ENCODE peak calls at places on chromosomes 5 and 9, in six cellular contexts. Y is GM23248, M is PC-3, K is neural progenitor cell, W is SK-N-SH, Q is HCT116. Z is an unnamed sample.

GRCh38 chr9:12716823-12717222 is 23.6 kb downstream of the TYRP1 start:
- DNase-seq in Y (peak), M (peak), K (no peak), W (no peak), Q (no peak), Z (peak)

GRCh38 chr9:109918359-109919163 is 138.6 kb downstream of the PALM2AKAP2 start:
- DNase-seq in Y (no peak), M (no peak), K (no peak), W (no peak), Q (no peak), Z (peak)

GRCh38 chr9:35464056-35465025 is 25.6 kb upstream of the RUSC2 start:
- DNase-seq in Y (peak), M (no peak), K (no peak), W (no peak), Q (no peak), Z (no peak)

GRCh38 chr5:179160584-179160983 is 100.4 kb downstream of the ZNF354C start:
- DNase-seq in Y (peak), M (peak), K (no peak), W (no peak), Q (no peak), Z (no peak)

GRCh38 chr5:173734716-173735115 is 118.3 kb upstream of the BOD1 start:
- DNase-seq in Y (no peak), M (no peak), K (no peak), W (no peak), Q (no peak), Z (no peak)

GRCh38 chr5:126016256-126016655 is 407.0 kb upstream of the GRAMD2B start:
- DNase-seq in Y (peak), M (no peak), K (no peak), W (peak), Q (no peak), Z (no peak)

GRCh38 chr9:129145841-129146292 is 32.2 kb downstream of the IER5L start:
- DNase-seq in Y (peak), M (no peak), K (peak), W (no peak), Q (no peak), Z (no peak)

GRCh38 chr9:130039504-130040147 is 3.4 kb downstream of the FNBP1 start:
- DNase-seq in Y (no peak), M (peak), K (peak), W (peak), Q (no peak), Z (peak)

GRCh38 chr5:170781946-170782345 is 1.6 kb upstream of the GABRP start:
- DNase-seq in Y (no peak), M (no peak), K (no peak), W (no peak), Q (no peak), Z (no peak)

GRCh38 chr5:181008136-181008535 is 19.5 kb downstream of the BTNL3 start:
- DNase-seq in Y (no peak), M (no peak), K (peak), W (no peak), Q (no peak), Z (no peak)

GRCh38 chr5:54862036-54862435 is 123.4 kb downstream of the ESM1 start:
- DNase-seq in Y (no peak), M (no peak), K (no peak), W (no peak), Q (no peak), Z (no peak)

GRCh38 chr9:86876797-86877196 is 70.5 kb downstream of the GAS1 start:
- DNase-seq in Y (no peak), M (no peak), K (peak), W (no peak), Q (no peak), Z (no peak)

GRCh38 chr9:123642291-123643278 is 286.6 kb downstream of the CRB2 start:
- DNase-seq in Y (no peak), M (no peak), K (no peak), W (peak), Q (no peak), Z (no peak)

GRCh38 chr5:14929293-14930065 is 57.9 kb upstream of the ANKH start:
- DNase-seq in Y (no peak), M (no peak), K (no peak), W (no peak), Q (no peak), Z (no peak)

GRCh38 chr5:176714067-176714466 is 66.8 kb downstream of the TSPAN17 start:
- DNase-seq in Y (peak), M (peak), K (no peak), W (no peak), Q (no peak), Z (no peak)

GRCh38 chr5:149611327-149611726 is 30.0 kb downstream of the ARHGEF37 start:
- DNase-seq in Y (peak), M (no peak), K (no peak), W (no peak), Q (no peak), Z (no peak)

GRCh38 chr9:131042666-131043065 is 33.7 kb downstream of the LAMC3 start:
- DNase-seq in Y (no peak), M (no peak), K (no peak), W (no peak), Q (no peak), Z (no peak)

GRCh38 chr9:29129763-29130162 is 1556.5 kb upstream of the C9orf72 start:
- DNase-seq in Y (no peak), M (no peak), K (peak), W (no peak), Q (no peak), Z (no peak)

GRCh38 chr5:1772634-1773033 is 27.0 kb downstream of the MRPL36 start:
- DNase-seq in Y (peak), M (peak), K (no peak), W (peak), Q (peak), Z (no peak)

GRCh38 chr5:177428574-177429217 is 2.2 kb downstream of the GRK6 start:
- DNase-seq in Y (no peak), M (no peak), K (no peak), W (no peak), Q (no peak), Z (no peak)

GRCh38 chr5:95471447-95471846 is 80.3 kb downstream of the FAM81B start:
- DNase-seq in Y (no peak), M (peak), K (no peak), W (no peak), Q (no peak), Z (no peak)

GRCh38 chr9:33233659-33234335 is 6.2 kb upstream of the SPINK4 start:
- DNase-seq in Y (peak), M (peak), K (no peak), W (no peak), Q (peak), Z (peak)

GRCh38 chr5:9046756-9047481 is 499.0 kb downstream of the SEMA5A start:
- DNase-seq in Y (peak), M (peak), K (no peak), W (no peak), Q (no peak), Z (no peak)

GRCh38 chr9:124661184-124661755 is 109.8 kb downstream of the NR6A1 start:
- DNase-seq in Y (no peak), M (no peak), K (peak), W (no peak), Q (no peak), Z (no peak)

GRCh38 chr5:112625586-112625985 is 112.1 kb upstream of the APC start:
- DNase-seq in Y (no peak), M (no peak), K (no peak), W (no peak), Q (no peak), Z (no peak)

GRCh38 chr9:127707766-127708165 is 978 bp downstream of the CFAP157 start:
- DNase-seq in Y (peak), M (peak), K (no peak), W (no peak), Q (peak), Z (peak)

GRCh38 chr9:32455738-32456137 is 70.3 kb downstream of the RIGI start:
- DNase-seq in Y (no peak), M (no peak), K (no peak), W (no peak), Q (no peak), Z (no peak)

GRCh38 chr5:157335534-157336422 is 69.9 kb downstream of the CYFIP2 start:
- DNase-seq in Y (peak), M (peak), K (no peak), W (no peak), Q (no peak), Z (no peak)

GRCh38 chr9:32251539-32251938 is 132.9 kb upstream of the ACO1 start:
- DNase-seq in Y (peak), M (peak), K (peak), W (peak), Q (peak), Z (peak)

GRCh38 chr5:134451618-134452505 is 40.2 kb upstream of the CDKN2AIPNL start:
- DNase-seq in Y (peak), M (peak), K (no peak), W (no peak), Q (no peak), Z (no peak)

GRCh38 chr5:99543841-99544240 is 615.0 kb upstream of the CHD1 start:
- DNase-seq in Y (peak), M (no peak), K (no peak), W (no peak), Q (no peak), Z (no peak)

GRCh38 chr5:99544326-99544725 is 615.5 kb upstream of the CHD1 start:
- DNase-seq in Y (no peak), M (no peak), K (no peak), W (no peak), Q (no peak), Z (no peak)
- TF ChIP-seq EZH2phosphoT487 in Y (no peak), M (no peak), K (no peak), W (no peak), Q (no peak), Z (no peak)

GRCh38 chr5:121500262-121500792 is 351.4 kb upstream of the FTMT start:
- DNase-seq in Y (no peak), M (no peak), K (no peak), W (no peak), Q (no peak), Z (no peak)
- H3K9ac ChIP-seq in Y (no peak), M (no peak), K (no peak), W (no peak), Q (no peak), Z (no peak)

GRCh38 chr9:101486693-101487442 is 46.8 kb upstream of the RNF20 start:
- DNase-seq in Y (peak), M (no peak), K (peak), W (peak), Q (peak), Z (no peak)
- TF ChIP-seq EZH2phosphoT487 in Y (no peak), M (no peak), K (peak), W (no peak), Q (no peak), Z (no peak)

GRCh38 chr9:137021574-137021978 is 6.5 kb downstream of the ABCA2 start:
- DNase-seq in Y (no peak), M (no peak), K (no peak), W (no peak), Q (no peak), Z (no peak)

GRCh38 chr9:137021979-137022619 is 5.9 kb downstream of the ABCA2 start:
- DNase-seq in Y (peak), M (peak), K (peak), W (peak), Q (peak), Z (peak)

GRCh38 chr9:137019891-137020683 is 8.0 kb downstream of the ABCA2 start:
- DNase-seq in Y (no peak), M (no peak), K (no peak), W (no peak), Q (no peak), Z (no peak)

GRCh38 chr9:137022620-137023008 is 5.4 kb downstream of the ABCA2 start:
- DNase-seq in Y (no peak), M (no peak), K (no peak), W (no peak), Q (no peak), Z (no peak)

DNA sequence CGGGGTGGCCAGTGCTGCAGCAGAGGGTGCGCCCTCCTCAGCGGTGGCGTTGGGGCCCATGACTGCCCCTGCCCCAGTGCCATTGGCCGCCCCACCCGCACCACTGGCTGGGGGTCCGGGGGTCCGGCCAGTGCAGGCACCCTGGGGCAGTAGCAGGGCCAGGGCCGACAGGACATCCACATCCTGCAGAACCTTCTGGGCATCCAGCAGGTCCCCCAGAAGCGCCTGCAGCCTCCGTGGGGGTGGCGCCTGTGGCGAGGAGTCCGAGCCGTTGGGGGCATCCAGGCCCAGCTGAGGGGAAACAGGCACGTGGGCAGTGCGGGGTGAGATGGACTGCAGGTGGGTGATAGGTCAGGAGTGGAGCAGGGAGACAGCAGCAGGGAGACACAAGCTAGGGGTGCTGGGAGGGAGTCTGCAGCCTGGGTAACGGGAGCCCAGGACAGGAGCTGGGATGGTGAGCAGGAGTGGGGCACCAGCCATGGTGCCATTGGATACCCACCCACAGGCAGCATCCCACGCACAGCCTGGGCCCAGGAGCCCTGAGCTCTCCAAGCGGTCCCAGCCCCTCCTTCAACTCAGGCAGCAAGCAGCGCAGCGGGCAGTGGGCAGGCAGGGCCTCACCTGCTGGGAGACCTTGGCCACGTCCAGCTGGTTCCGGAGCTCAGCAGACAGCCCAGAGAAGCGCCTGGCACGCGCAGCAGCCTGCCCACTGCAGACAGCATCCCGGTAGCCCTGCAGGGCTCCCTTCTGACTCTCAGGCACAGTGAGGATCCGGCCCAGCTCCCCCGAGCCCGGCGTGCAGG is 7.1 kb downstream of the ABCA2 start:
- DNase-seq in Y (no peak), M (no peak), K (no peak), W (no peak), Q (no peak), Z (no peak)
- H3K9ac ChIP-seq in Y (no peak), M (no peak), K (no peak), W (no peak), Q (no peak), Z (no peak)

GRCh38 chr9:125888220-125888619 is 141.0 kb downstream of the PBX3 start:
- DNase-seq in Y (peak), M (no peak), K (peak), W (no peak), Q (no peak), Z (no peak)

GRCh38 chr9:125886365-125886764 is 139.2 kb downstream of the PBX3 start:
- DNase-seq in Y (no peak), M (no peak), K (no peak), W (no peak), Q (no peak), Z (no peak)

GRCh38 chr9:125889524-125890473 is 142.6 kb downstream of the PBX3 start:
- DNase-seq in Y (peak), M (peak), K (peak), W (peak), Q (no peak), Z (no peak)

GRCh38 chr9:125890793-125891192 is 143.6 kb downstream of the PBX3 start:
- DNase-seq in Y (no peak), M (no peak), K (no peak), W (peak), Q (no peak), Z (no peak)

GRCh38 chr9:125889122-125889523 is 141.9 kb downstream of the PBX3 start:
- DNase-seq in Y (peak), M (no peak), K (peak), W (peak), Q (no peak), Z (no peak)
- TF ChIP-seq EZH2phosphoT487 in Y (no peak), M (no peak), K (no peak), W (no peak), Q (no peak), Z (no peak)

GRCh38 chr5:142931896-142932686 is 161.9 kb downstream of the ARHGAP26 start:
- DNase-seq in Y (no peak), M (no peak), K (no peak), W (no peak), Q (no peak), Z (no peak)

GRCh38 chr5:142937265-142937877 is 167.2 kb downstream of the ARHGAP26 start:
- DNase-seq in Y (no peak), M (no peak), K (no peak), W (no peak), Q (no peak), Z (no peak)

GRCh38 chr5:142938201-142938600 is 168.0 kb downstream of the ARHGAP26 start:
- DNase-seq in Y (no peak), M (no peak), K (no peak), W (no peak), Q (no peak), Z (no peak)

GRCh38 chr5:142935014-142935413 is 164.8 kb downstream of the ARHGAP26 start:
- DNase-seq in Y (no peak), M (no peak), K (no peak), W (no peak), Q (no peak), Z (no peak)

DNA sequence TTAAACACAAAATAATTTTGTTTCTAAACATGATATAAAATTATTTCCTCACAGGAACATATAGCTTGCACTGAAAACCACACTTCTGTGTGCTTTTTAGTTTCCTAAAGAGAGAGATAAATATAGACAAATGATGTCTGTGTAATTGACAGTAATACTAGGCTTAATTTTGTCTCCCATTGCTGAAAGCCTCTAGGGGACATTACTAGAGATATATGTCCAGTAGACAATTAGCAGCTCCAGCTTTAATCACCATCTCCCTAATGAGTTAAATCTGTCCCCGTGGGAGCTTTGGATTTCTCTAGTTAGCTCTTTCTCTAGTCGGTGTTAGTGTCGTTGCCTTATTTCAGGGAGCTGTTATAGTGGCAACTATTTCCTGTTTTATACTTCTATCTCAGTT is 164.2 kb downstream of the ARHGAP26 start:
- DNase-seq in Y (no peak), M (no peak), K (no peak), W (peak), Q (no peak), Z (no peak)
- H3K9ac ChIP-seq in Y (no peak), M (no peak), K (no peak), W (no peak), Q (no peak), Z (no peak)

DNA sequence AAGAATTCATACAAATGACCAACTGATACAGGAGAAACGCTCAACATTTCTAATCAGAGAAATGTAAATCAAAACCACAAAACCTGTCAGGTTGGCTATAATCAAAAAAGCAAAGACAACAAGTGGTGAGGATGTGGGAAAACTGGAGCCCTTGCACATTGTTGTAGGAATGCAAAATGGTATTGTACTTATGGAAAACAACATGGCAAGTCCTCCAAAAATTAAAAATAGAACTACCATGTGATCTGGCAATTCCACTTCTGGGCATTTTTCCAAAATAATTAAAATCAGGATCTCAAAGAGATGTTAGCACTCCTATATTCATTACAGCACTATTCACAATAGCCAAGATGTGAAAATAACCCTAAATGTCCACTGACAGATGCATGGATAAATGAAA is 76.1 kb downstream of the FNIP1 start:
- DNase-seq in Y (no peak), M (no peak), K (no peak), W (no peak), Q (no peak), Z (no peak)
- TF ChIP-seq EZH2phosphoT487 in Y (no peak), M (no peak), K (no peak), W (no peak), Q (no peak), Z (no peak)

Z was measured in MM.1S.